ENCODE peak calls at places on chromosomes 16 and 17, in six cellular contexts. One of them, this sample, is unnamed.

GRCh38 chr16:11370084-11370931 is 25.0 kb downstream of the RMI2 start:
- DNase-seq in ELF-1: no peak
- DNase-seq in myocyte: no peak
- DNase-seq in Kasumi-1: peak
- DNase-seq in DMS53: no peak
- DNase-seq in NCI-H1048: no peak
- DNase-seq in this sample: peak

GRCh38 chr17:40862985-40863733 is 3.9 kb downstream of the KRT12 start:
- DNase-seq in ELF-1: peak
- DNase-seq in myocyte: no peak
- DNase-seq in Kasumi-1: no peak
- DNase-seq in DMS53: no peak
- DNase-seq in NCI-H1048: no peak
- DNase-seq in this sample: peak

GRCh38 chr17:78933025-78933958 is 8.1 kb upstream of the TIMP2 start:
- DNase-seq in ELF-1: peak
- DNase-seq in myocyte: peak
- DNase-seq in Kasumi-1: peak
- DNase-seq in DMS53: peak
- DNase-seq in NCI-H1048: no peak
- DNase-seq in this sample: peak

GRCh38 chr16:53091508-53092211 is 36.9 kb downstream of the CHD9 start:
- DNase-seq in ELF-1: peak
- DNase-seq in myocyte: peak
- DNase-seq in Kasumi-1: peak
- DNase-seq in DMS53: no peak
- DNase-seq in NCI-H1048: peak
- DNase-seq in this sample: peak

GRCh38 chr17:28527859-28528258 is 21.7 kb downstream of the FOXN1 start:
- DNase-seq in ELF-1: no peak
- DNase-seq in myocyte: no peak
- DNase-seq in Kasumi-1: no peak
- DNase-seq in DMS53: no peak
- DNase-seq in NCI-H1048: no peak
- DNase-seq in this sample: no peak

GRCh38 chr16:52538511-52538910 is 8.4 kb downstream of the TOX3 start:
- DNase-seq in ELF-1: no peak
- DNase-seq in myocyte: no peak
- DNase-seq in Kasumi-1: no peak
- DNase-seq in DMS53: no peak
- DNase-seq in NCI-H1048: no peak
- DNase-seq in this sample: no peak

GRCh38 chr17:12743046-12743445 is 46.3 kb upstream of the ARHGAP44 start:
- DNase-seq in ELF-1: no peak
- DNase-seq in myocyte: no peak
- DNase-seq in Kasumi-1: no peak
- DNase-seq in DMS53: no peak
- DNase-seq in NCI-H1048: no peak
- DNase-seq in this sample: no peak

GRCh38 chr17:20043034-20043433 is 33.9 kb downstream of the SPECC1 start:
- DNase-seq in ELF-1: no peak
- DNase-seq in myocyte: no peak
- DNase-seq in Kasumi-1: no peak
- DNase-seq in DMS53: no peak
- DNase-seq in NCI-H1048: no peak
- DNase-seq in this sample: no peak

GRCh38 chr17:17672453-17673368 is 8.5 kb upstream of the RAI1 start:
- DNase-seq in ELF-1: no peak
- DNase-seq in myocyte: no peak
- DNase-seq in Kasumi-1: peak
- DNase-seq in DMS53: no peak
- DNase-seq in NCI-H1048: no peak
- DNase-seq in this sample: no peak

GRCh38 chr17:74347646-74348045 is 14.0 kb downstream of the BTBD17 start:
- DNase-seq in ELF-1: no peak
- DNase-seq in myocyte: no peak
- DNase-seq in Kasumi-1: no peak
- DNase-seq in DMS53: no peak
- DNase-seq in NCI-H1048: no peak
- DNase-seq in this sample: no peak

GRCh38 chr17:58019039-58019438 is 12.0 kb upstream of the SRSF1 start:
- DNase-seq in ELF-1: no peak
- DNase-seq in myocyte: no peak
- DNase-seq in Kasumi-1: no peak
- DNase-seq in DMS53: no peak
- DNase-seq in NCI-H1048: no peak
- DNase-seq in this sample: no peak

GRCh38 chr16:74749291-74750055 is 25.1 kb downstream of the FA2H start:
- DNase-seq in ELF-1: peak
- DNase-seq in myocyte: peak
- DNase-seq in Kasumi-1: no peak
- DNase-seq in DMS53: no peak
- DNase-seq in NCI-H1048: no peak
- DNase-seq in this sample: no peak

GRCh38 chr16:86892509-86892908 is 314.2 kb downstream of the FOXL1 start:
- DNase-seq in ELF-1: no peak
- DNase-seq in myocyte: peak
- DNase-seq in Kasumi-1: no peak
- DNase-seq in DMS53: no peak
- DNase-seq in NCI-H1048: no peak
- DNase-seq in this sample: no peak

GRCh38 chr16:10466313-10466712 is 80.5 kb downstream of the ATF7IP2 start:
- DNase-seq in ELF-1: no peak
- DNase-seq in myocyte: no peak
- DNase-seq in Kasumi-1: no peak
- DNase-seq in DMS53: no peak
- DNase-seq in NCI-H1048: no peak
- DNase-seq in this sample: no peak

GRCh38 chr17:17242246-17242645 is 5.3 kb upstream of the FLCN start:
- DNase-seq in ELF-1: no peak
- DNase-seq in myocyte: no peak
- DNase-seq in Kasumi-1: no peak
- DNase-seq in DMS53: no peak
- DNase-seq in NCI-H1048: no peak
- DNase-seq in this sample: no peak

GRCh38 chr16:79318137-79318899 is 282.2 kb downstream of the MAF start:
- DNase-seq in ELF-1: no peak
- DNase-seq in myocyte: no peak
- DNase-seq in Kasumi-1: no peak
- DNase-seq in DMS53: peak
- DNase-seq in NCI-H1048: no peak
- DNase-seq in this sample: no peak

GRCh38 chr16:20899503-20900298 is 457 bp downstream of the DCUN1D3 start:
- DNase-seq in ELF-1: no peak
- DNase-seq in myocyte: no peak
- DNase-seq in Kasumi-1: no peak
- DNase-seq in DMS53: peak
- DNase-seq in NCI-H1048: no peak
- DNase-seq in this sample: peak

GRCh38 chr16:74651841-74652240 is 14.8 kb downstream of the RFWD3 start:
- DNase-seq in ELF-1: no peak
- DNase-seq in myocyte: no peak
- DNase-seq in Kasumi-1: no peak
- DNase-seq in DMS53: peak
- DNase-seq in NCI-H1048: no peak
- DNase-seq in this sample: no peak

GRCh38 chr16:73049051-73049910 is 1.4 kb upstream of the ZFHX3 start:
- DNase-seq in ELF-1: no peak
- DNase-seq in myocyte: no peak
- DNase-seq in Kasumi-1: no peak
- DNase-seq in DMS53: peak
- DNase-seq in NCI-H1048: no peak
- DNase-seq in this sample: no peak

GRCh38 chr17:3959295-3959899 is 4.8 kb downstream of the ATP2A3 start:
- DNase-seq in ELF-1: peak
- DNase-seq in myocyte: peak
- DNase-seq in Kasumi-1: no peak
- DNase-seq in DMS53: peak
- DNase-seq in NCI-H1048: no peak
- DNase-seq in this sample: peak

GRCh38 chr16:79768594-79768993 is 168.1 kb upstream of the MAF start:
- DNase-seq in ELF-1: no peak
- DNase-seq in myocyte: peak
- DNase-seq in Kasumi-1: no peak
- DNase-seq in DMS53: peak
- DNase-seq in NCI-H1048: no peak
- DNase-seq in this sample: no peak

GRCh38 chr17:37051839-37052238 is 103.1 kb downstream of the AATF start:
- DNase-seq in ELF-1: no peak
- DNase-seq in myocyte: no peak
- DNase-seq in Kasumi-1: no peak
- DNase-seq in DMS53: no peak
- DNase-seq in NCI-H1048: no peak
- DNase-seq in this sample: no peak

GRCh38 chr17:76537578-76538280 is at the start of gene CYGB:
- DNase-seq in ELF-1: no peak
- DNase-seq in myocyte: no peak
- DNase-seq in Kasumi-1: no peak
- DNase-seq in DMS53: no peak
- DNase-seq in NCI-H1048: no peak
- DNase-seq in this sample: no peak

GRCh38 chr17:71188811-71189492 is 931.9 kb upstream of the SOX9 start:
- DNase-seq in ELF-1: no peak
- DNase-seq in myocyte: peak
- DNase-seq in Kasumi-1: no peak
- DNase-seq in DMS53: no peak
- DNase-seq in NCI-H1048: no peak
- DNase-seq in this sample: no peak

GRCh38 chr16:852451-853185 is 52.1 kb upstream of the GNG13 start:
- DNase-seq in ELF-1: no peak
- DNase-seq in myocyte: no peak
- DNase-seq in Kasumi-1: no peak
- DNase-seq in DMS53: no peak
- DNase-seq in NCI-H1048: no peak
- DNase-seq in this sample: no peak

GRCh38 chr17:17528101-17528500 is 31.9 kb upstream of the RASD1 start:
- DNase-seq in ELF-1: no peak
- DNase-seq in myocyte: no peak
- DNase-seq in Kasumi-1: no peak
- DNase-seq in DMS53: no peak
- DNase-seq in NCI-H1048: no peak
- DNase-seq in this sample: no peak

GRCh38 chr17:1055231-1055630 is 58.3 kb downstream of the TIMM22 start:
- DNase-seq in ELF-1: no peak
- DNase-seq in myocyte: no peak
- DNase-seq in Kasumi-1: no peak
- DNase-seq in DMS53: no peak
- DNase-seq in NCI-H1048: no peak
- DNase-seq in this sample: no peak

GRCh38 chr17:32445075-32445427 is 741 bp downstream of the PSMD11 start:
- DNase-seq in ELF-1: peak
- DNase-seq in myocyte: peak
- DNase-seq in Kasumi-1: peak
- DNase-seq in DMS53: peak
- DNase-seq in NCI-H1048: no peak
- DNase-seq in this sample: peak

GRCh38 chr17:66654341-66654740 is 180.6 kb upstream of the CACNG5 start:
- DNase-seq in ELF-1: no peak
- DNase-seq in myocyte: peak
- DNase-seq in Kasumi-1: no peak
- DNase-seq in DMS53: no peak
- DNase-seq in NCI-H1048: no peak
- DNase-seq in this sample: peak

GRCh38 chr17:42475121-42475520 is 16.4 kb downstream of the ATP6V0A1 start:
- DNase-seq in ELF-1: no peak
- DNase-seq in myocyte: no peak
- DNase-seq in Kasumi-1: peak
- DNase-seq in DMS53: no peak
- DNase-seq in NCI-H1048: no peak
- DNase-seq in this sample: no peak

GRCh38 chr16:85908444-85908843 is 9.5 kb downstream of the IRF8 start:
- DNase-seq in ELF-1: no peak
- DNase-seq in myocyte: no peak
- DNase-seq in Kasumi-1: peak
- DNase-seq in DMS53: no peak
- DNase-seq in NCI-H1048: no peak
- DNase-seq in this sample: no peak

GRCh38 chr17:74526681-74527080 is 4.6 kb downstream of the CD300LB start:
- DNase-seq in ELF-1: no peak
- DNase-seq in myocyte: no peak
- DNase-seq in Kasumi-1: no peak
- DNase-seq in DMS53: no peak
- DNase-seq in NCI-H1048: no peak
- DNase-seq in this sample: no peak

GRCh38 chr17:77470800-77471733 is 330.3 kb downstream of the SEC14L1 start:
- DNase-seq in ELF-1: peak
- DNase-seq in myocyte: peak
- DNase-seq in Kasumi-1: no peak
- DNase-seq in DMS53: no peak
- DNase-seq in NCI-H1048: no peak
- DNase-seq in this sample: no peak

GRCh38 chr17:5049314-5049819 is 14.1 kb upstream of the SLC52A1 start:
- DNase-seq in ELF-1: no peak
- DNase-seq in myocyte: no peak
- DNase-seq in Kasumi-1: no peak
- DNase-seq in DMS53: no peak
- DNase-seq in NCI-H1048: no peak
- DNase-seq in this sample: peak

GRCh38 chr16:1407749-1408148 is 6.8 kb downstream of the UNKL start:
- DNase-seq in ELF-1: no peak
- DNase-seq in myocyte: peak
- DNase-seq in Kasumi-1: no peak
- DNase-seq in DMS53: no peak
- DNase-seq in NCI-H1048: no peak
- DNase-seq in this sample: peak

GRCh38 chr16:75624921-75625334 is 1.8 kb upstream of the ADAT1 start:
- DNase-seq in ELF-1: no peak
- DNase-seq in myocyte: no peak
- DNase-seq in Kasumi-1: peak
- DNase-seq in DMS53: peak
- DNase-seq in NCI-H1048: no peak
- DNase-seq in this sample: no peak

GRCh38 chr16:65576631-65577030 is 454.8 kb upstream of the CDH11 start:
- DNase-seq in ELF-1: peak
- DNase-seq in myocyte: no peak
- DNase-seq in Kasumi-1: no peak
- DNase-seq in DMS53: peak
- DNase-seq in NCI-H1048: no peak
- DNase-seq in this sample: no peak

GRCh38 chr17:13865650-13866049 is 203.7 kb upstream of the COX10 start:
- DNase-seq in ELF-1: no peak
- DNase-seq in myocyte: peak
- DNase-seq in Kasumi-1: no peak
- DNase-seq in DMS53: no peak
- DNase-seq in NCI-H1048: no peak
- DNase-seq in this sample: no peak

This sample was measured in dermis blood vessel endothelial cell.